ENCODE peak calls at places on chromosomes 16 and 17, in four cellular contexts. W is activated CD4-positive, alpha-beta T cell treated with anti-CD3 and anti-CD28 coated beads, Interleukin-2, amount 10 ng/mL, durations not matched to agents 7 days and 5 days; R is small intestine; U is uterus. Y is an unnamed sample.

GRCh38 chr17:43588664-43589435 is 42.7 kb upstream of the ETV4 start:
- DNase-seq in R (peak; percentile 43), U (no peak), W (no peak), Y (peak; percentile 23)

GRCh38 chr17:38731526-38732294 is 1.6 kb downstream of the CISD3 start:
- DNase-seq in U (no peak), W (no peak), R (no peak), Y (no peak)

GRCh38 chr16:87323727-87324410 is 6.7 kb upstream of the C16orf95 start:
- DNase-seq in W (no peak), R (no peak), U (peak; percentile 9), Y (no peak)

GRCh38 chr17:12554251-12554650 is 111.4 kb upstream of the MYOCD start:
- DNase-seq in R (no peak), U (no peak), W (no peak), Y (no peak)

GRCh38 chr17:5561736-5562135 is 22.6 kb downstream of the NLRP1 start:
- DNase-seq in R (no peak), W (no peak), U (no peak), Y (no peak)

GRCh38 chr17:32110596-32110995 is 31.7 kb upstream of the RHOT1 start:
- DNase-seq in R (no peak), W (no peak), U (no peak), Y (no peak)

GRCh38 chr17:45247429-45248131 is 14.3 kb downstream of the SPATA32 start:
- DNase-seq in R (peak; percentile 99), W (peak; percentile 97), U (peak; percentile 56), Y (peak; percentile 96)

GRCh38 chr17:64599187-64599676 is 62.9 kb downstream of the SMURF2 start:
- DNase-seq in U (no peak), W (peak; percentile 80), R (peak; percentile 40), Y (no peak)

GRCh38 chr17:30905742-30906100 is 317 bp downstream of the TEFM start:
- DNase-seq in R (no peak), W (peak; percentile 9), U (no peak), Y (peak; percentile 14)

GRCh38 chr16:56647641-56648431 is 3.9 kb upstream of the MT1B start:
- DNase-seq in W (no peak), R (peak; percentile 75), U (no peak), Y (peak; percentile 28)

GRCh38 chr16:23223368-23223767 is 40.8 kb downstream of the SCNN1G start:
- DNase-seq in R (no peak), W (no peak), U (no peak), Y (no peak)

GRCh38 chr16:1007284-1007850 is 25.8 kb downstream of the SOX8 start:
- DNase-seq in W (no peak), R (no peak), U (no peak), Y (no peak)

GRCh38 chr16:59632266-59632855 is 898.2 kb upstream of the GOT2 start:
- DNase-seq in U (no peak), R (no peak), W (no peak), Y (peak; percentile 11)

GRCh38 chr16:50806099-50807062 is 64.5 kb downstream of the CYLD start:
- DNase-seq in U (peak; percentile 85), W (peak; percentile 90), R (peak; percentile 86), Y (peak; percentile 92)

GRCh38 chr17:61556224-61557188 is 34.5 kb downstream of the NACA2 start:
- DNase-seq in R (no peak), U (no peak), W (no peak), Y (no peak)